ENCODE peak calls at places on chromosomes 13 and 19, in five cellular contexts. S, N, W, M and B are unnamed samples.
A peak's percentile ranks its signal among the peaks of the same experiment; 100 is the strongest.

GRCh38 chr19:33193269-33193863 is 764 bp upstream of the LRP3 start:
- DNase-seq in S (no peak), W (no peak), M (no peak), N (peak; percentile 18), B (no peak)

GRCh38 chr19:46299004-46299509 is 2.2 kb downstream of the HIF3A start:
- DNase-seq in W (no peak), S (peak; percentile 90), N (peak; percentile 96), M (peak; percentile 98), B (peak; percentile 95)

GRCh38 chr19:33090179-33090578 is 9.2 kb downstream of the GPATCH1 start:
- DNase-seq in W (no peak), N (no peak), M (no peak), S (no peak), B (no peak)

GRCh38 chr19:49852631-49853126 is 1.7 kb downstream of the PTOV1 start:
- DNase-seq in W (no peak), S (no peak), M (no peak), N (no peak), B (no peak)

GRCh38 chr19:17576758-17577532 is 21.5 kb downstream of the COLGALT1 start:
- DNase-seq in W (peak; percentile 54), N (no peak), S (peak; percentile 84), M (peak; percentile 31), B (peak; percentile 93)

GRCh38 chr13:94988654-94989053 is 276.3 kb upstream of the SOX21 start:
- DNase-seq in S (peak; percentile 37), N (no peak), W (peak; percentile 13), M (no peak), B (no peak)

GRCh38 chr19:8017808-8018207 is 12.4 kb upstream of the ELAVL1 start:
- DNase-seq in W (peak; percentile 71), M (no peak), N (no peak), S (no peak), B (peak; percentile 79)

GRCh38 chr19:49497047-49497789 is 984 bp downstream of the RPS11 start:
- DNase-seq in W (peak; percentile 87), S (peak; percentile 79), M (no peak), N (peak; percentile 63), B (peak; percentile 88)

GRCh38 chr19:5903502-5904301 is at the start of gene NDUFA11:
- DNase-seq in M (peak; percentile 99), W (peak; percentile 93), S (peak; percentile 94), N (peak; percentile 98), B (peak; percentile 100)

GRCh38 chr13:114244637-114245036 is 9.9 kb downstream of the CDC16 start:
- DNase-seq in S (no peak), M (no peak), W (no peak), N (no peak), B (no peak)

DNA sequence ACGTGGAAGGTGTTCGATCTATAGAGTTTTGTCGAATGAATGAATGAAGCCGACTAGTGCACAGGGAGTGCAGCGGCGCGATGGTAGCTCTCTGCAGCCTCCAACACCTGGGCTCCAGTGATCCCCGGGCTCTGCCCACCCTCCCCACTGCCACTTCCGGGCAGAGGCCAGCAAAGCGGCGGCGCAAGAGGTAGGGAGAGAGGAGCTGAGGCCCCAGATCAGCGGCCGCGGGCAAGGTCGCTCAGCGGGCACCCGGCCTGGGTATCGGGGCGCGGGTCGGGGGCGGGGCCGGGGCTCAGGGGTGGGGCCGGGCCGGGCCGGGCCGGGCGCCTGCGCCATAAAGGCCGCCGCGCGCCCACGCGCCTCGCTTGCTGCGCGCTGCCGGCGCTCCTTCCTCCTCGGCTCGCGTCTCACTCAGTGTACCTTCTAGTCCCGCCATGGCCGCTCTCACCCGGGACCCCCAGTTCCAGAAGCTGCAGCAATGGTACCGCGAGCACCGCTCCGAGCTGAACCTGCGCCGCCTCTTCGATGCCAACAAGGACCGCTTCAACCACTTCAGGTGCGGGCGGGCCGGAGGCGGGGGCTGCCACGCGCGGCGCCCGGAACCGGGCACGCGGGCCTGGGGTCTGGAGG is at the start of gene GPI:
- DNase-seq in S (peak; percentile 71), W (peak; percentile 67), N (peak; percentile 75), M (peak; percentile 39), B (peak; percentile 56)
- TF ChIP-seq POLR2A in S (peak; percentile 100), W (peak; percentile 47), N (peak; percentile 54), M (no peak), B (no peak)

DNA sequence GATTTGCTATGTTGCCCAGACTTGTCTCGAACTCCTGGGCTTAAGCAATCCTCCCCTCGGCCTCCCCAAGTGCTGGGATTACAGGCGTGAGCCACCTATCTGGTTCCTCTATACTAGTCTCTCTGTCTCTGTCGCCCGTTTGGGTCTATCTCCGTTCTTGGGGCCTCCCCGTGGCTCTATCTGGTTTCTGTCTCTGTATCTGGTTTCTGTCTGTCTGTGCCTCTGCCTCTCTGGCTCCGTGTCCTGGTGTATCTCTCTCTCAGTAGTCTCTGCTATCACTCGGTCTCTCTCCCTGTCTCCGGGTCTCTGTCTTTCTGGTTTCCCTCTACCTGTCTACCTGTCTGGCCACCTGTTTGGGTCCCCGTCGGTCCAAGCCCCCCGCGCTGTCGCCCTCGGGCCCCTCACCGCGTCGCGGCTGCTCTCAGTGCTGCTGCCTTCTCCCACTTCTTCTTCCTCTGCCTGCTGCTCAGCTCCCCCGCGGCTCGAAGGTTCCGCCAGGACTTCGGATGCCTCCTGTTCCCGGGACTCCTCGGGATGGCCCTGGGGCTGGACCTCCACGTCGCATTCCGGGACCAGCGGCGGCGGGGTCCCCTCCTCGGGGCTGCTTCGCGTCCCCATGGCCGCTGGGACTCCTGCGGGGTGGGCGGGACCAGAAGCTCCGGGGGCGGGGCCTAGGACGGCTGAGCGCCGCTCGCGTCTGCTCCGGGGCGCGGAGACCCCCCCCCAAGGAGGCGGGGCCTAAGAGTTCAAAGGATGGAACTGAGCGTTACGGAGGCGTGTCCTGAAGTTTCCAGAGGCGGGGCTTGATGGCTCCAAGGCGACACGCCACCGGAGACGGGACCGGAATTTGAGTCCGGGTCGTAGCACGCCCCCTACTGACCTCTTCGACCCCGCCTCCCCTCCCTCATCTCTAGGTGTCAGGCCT is 783 bp downstream of the PHLDB3 start:
- DNase-seq in S (peak; percentile 94), N (peak; percentile 98), M (peak; percentile 99), W (peak; percentile 73), B (peak; percentile 95)
- TF ChIP-seq POLR2A in S (no peak), N (peak; percentile 38), M (peak; percentile 34), W (no peak), B (peak; percentile 71)

GRCh38 chr19:1017906-1018305 is 3.0 kb downstream of the TMEM259 start:
- DNase-seq in S (no peak), W (no peak), N (no peak), M (no peak), B (no peak)

GRCh38 chr19:1019616-1019961 is 1.3 kb downstream of the TMEM259 start:
- DNase-seq in W (no peak), M (no peak), N (no peak), S (no peak), B (no peak)

GRCh38 chr19:1018393-1018792 is 2.5 kb downstream of the TMEM259 start:
- DNase-seq in N (no peak), M (no peak), W (no peak), S (no peak), B (peak; percentile 79)

GRCh38 chr19:1019980-1020867 is 699 bp downstream of the TMEM259 start:
- DNase-seq in M (peak; percentile 56), S (no peak), W (peak; percentile 52), N (no peak), B (peak; percentile 59)

GRCh38 chr19:1018932-1019615 is 1.8 kb downstream of the TMEM259 start:
- DNase-seq in S (no peak), M (no peak), W (no peak), N (no peak), B (no peak)
- TF ChIP-seq POLR2A in S (no peak), M (no peak), W (no peak), N (no peak), B (no peak)

GRCh38 chr19:389935-390289 is 19.0 kb downstream of the C2CD4C start:
- DNase-seq in S (no peak), W (no peak), M (no peak), N (no peak), B (no peak)
- TF ChIP-seq POLR2A in S (no peak), W (no peak), M (no peak), N (no peak), B (no peak)

GRCh38 chr19:16326401-16327130 is 1.9 kb downstream of the KLF2 start:
- DNase-seq in W (no peak), N (peak; percentile 42), M (no peak), S (no peak), B (no peak)
- TF ChIP-seq POLR2A in W (no peak), N (peak; percentile 24), M (no peak), S (no peak), B (no peak)

GRCh38 chr19:22026687-22027086 is 15.9 kb upstream of the ZNF208 start:
- DNase-seq in W (peak; percentile 4), S (no peak), M (no peak), N (no peak), B (no peak)

DNA sequence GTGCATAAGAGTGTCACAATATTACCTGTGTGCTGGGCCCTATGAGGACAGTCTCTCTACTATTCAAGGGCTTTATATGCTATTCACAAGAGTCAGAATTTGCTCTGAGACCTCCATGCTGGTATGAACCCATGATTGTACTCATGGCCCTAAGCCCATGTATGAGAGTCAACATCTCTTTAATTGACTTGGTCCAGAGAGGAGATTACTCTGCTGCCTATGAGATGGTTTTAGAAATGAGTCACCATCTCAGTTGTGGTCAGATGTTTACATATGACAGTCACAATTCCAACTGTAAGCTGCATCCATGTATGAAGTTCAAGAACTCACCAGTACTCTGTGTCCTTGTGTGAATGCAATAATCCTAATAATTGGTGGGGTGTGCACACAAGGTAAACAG is 19.9 kb upstream of the ZNF208 start:
- DNase-seq in W (no peak), N (no peak), M (no peak), S (no peak), B (no peak)
- TF ChIP-seq POLR2A in W (no peak), N (no peak), M (no peak), S (no peak), B (no peak)

DNA sequence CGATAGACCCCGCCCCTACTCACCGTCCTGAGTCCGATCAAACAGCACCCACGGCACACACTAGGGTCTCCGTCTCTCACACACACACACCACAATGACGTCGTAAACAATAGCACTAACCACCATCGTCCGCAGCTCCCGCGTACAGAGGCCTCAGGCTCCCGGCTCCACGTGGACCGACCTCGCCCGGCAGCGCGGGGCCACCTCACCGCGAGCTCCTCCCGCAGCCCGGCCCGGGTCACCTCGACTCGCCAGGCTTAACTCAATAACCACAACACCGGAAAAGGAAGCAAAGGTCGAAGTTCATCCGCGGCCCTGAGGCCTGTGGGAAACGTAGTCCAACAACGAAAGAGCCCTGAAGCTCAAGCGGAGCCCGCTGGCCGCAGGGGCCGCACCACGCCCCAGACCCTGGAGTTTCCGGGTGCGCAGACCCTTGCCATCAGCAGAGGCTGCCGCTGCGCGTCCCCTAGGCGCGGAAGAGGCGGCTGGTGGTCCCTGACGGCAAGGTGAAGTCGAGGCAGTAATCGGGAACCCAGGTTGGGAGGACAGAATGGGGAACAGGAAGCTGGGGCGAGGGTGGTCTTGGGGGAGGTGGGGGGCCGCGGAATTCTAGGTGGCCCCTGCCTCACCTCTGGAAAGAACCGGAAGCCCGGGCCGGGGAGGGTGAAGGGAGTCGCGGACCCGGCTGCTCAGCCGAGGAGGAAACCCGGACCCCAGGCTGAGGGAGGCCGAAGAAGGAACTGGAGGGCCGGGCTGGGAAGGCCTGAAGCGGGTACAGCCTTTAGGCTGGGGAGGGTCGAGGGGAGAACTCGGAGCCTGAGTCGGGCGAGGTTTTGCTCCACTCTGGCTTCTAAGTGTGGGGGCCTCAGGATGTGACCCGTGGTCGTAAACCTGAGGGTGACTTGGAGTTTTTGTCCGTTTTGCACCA is at the start of gene ZNF529:
- DNase-seq in M (peak; percentile 82), N (peak; percentile 91), W (peak; percentile 91), S (peak; percentile 97), B (peak; percentile 93)
- TF ChIP-seq POLR2A in M (peak; percentile 46), N (peak; percentile 82), W (peak; percentile 68), S (peak; percentile 60), B (peak; percentile 94)

GRCh38 chr19:1856698-1857603 is 6.4 kb downstream of the KLF16 start:
- DNase-seq in M (peak; percentile 73), W (peak; percentile 96), N (peak; percentile 87), S (peak; percentile 87), B (peak; percentile 82)
- TF ChIP-seq POLR2A in M (no peak), W (no peak), N (peak; percentile 12), S (no peak), B (no peak)